ENCODE peak calls at places on chromosomes 3 and 15, in four cellular contexts. F is astrocyte, M is astrocyte of the spinal cord, H is fibroblast of the aortic adventitia. L is an unnamed sample.

GRCh38 chr15:45126535-45127158 is 3.0 kb downstream of the DUOXA1 start:
- DNase-seq in F (no peak), M (no peak), H (peak; percentile 34), L (peak; percentile 63)

GRCh38 chr3:128426128-128426921 is 40.4 kb downstream of the DNAJB8 start:
- DNase-seq in F (no peak), M (no peak), H (peak; percentile 12), L (peak; percentile 67)

GRCh38 chr15:85404922-85405293 is 24.5 kb downstream of the AKAP13 start:
- DNase-seq in F (peak; percentile 69), M (peak; percentile 73), H (peak; percentile 76), L (no peak)

GRCh38 chr3:119529883-119530282 is 29.5 kb downstream of the CD80 start:
- DNase-seq in F (peak; percentile 53), M (peak; percentile 18), H (peak; percentile 53), L (peak; percentile 50)

GRCh38 chr3:149542375-149543312 is 68.1 kb downstream of the TM4SF4 start:
- DNase-seq in F (peak; percentile 93), M (peak; percentile 56), H (peak; percentile 54), L (no peak)

GRCh38 chr3:184466413-184466960 is 86.6 kb downstream of the CHRD start:
- DNase-seq in F (peak; percentile 65), M (no peak), H (peak; percentile 65), L (peak; percentile 73)

GRCh38 chr3:50264389-50264963 is 4.5 kb upstream of the SEMA3B start:
- DNase-seq in F (peak; percentile 94), M (peak; percentile 98), H (peak; percentile 91), L (peak; percentile 94)

GRCh38 chr3:39249453-39250115 is 30.3 kb downstream of the CX3CR1 start:
- DNase-seq in F (peak; percentile 10), M (no peak), H (peak; percentile 2), L (no peak)

GRCh38 chr3:155106059-155106458 is 25.9 kb downstream of the MME start:
- DNase-seq in F (no peak), M (no peak), H (no peak), L (peak; percentile 38)

GRCh38 chr15:101266787-101267186 is 10.5 kb downstream of the SELENOS start:
- DNase-seq in F (no peak), M (no peak), H (no peak), L (no peak)

GRCh38 chr3:31704651-31705179 is 172.0 kb downstream of the STT3B start:
- DNase-seq in F (peak; percentile 51), M (peak; percentile 46), H (peak; percentile 47), L (peak; percentile 80)

GRCh38 chr3:39540162-39540921 is 72.9 kb downstream of the MOBP start:
- DNase-seq in F (no peak), M (peak; percentile 6), H (no peak), L (no peak)

GRCh38 chr3:152105446-152105845 is 163.3 kb upstream of the MBNL1 start:
- DNase-seq in F (peak; percentile 42), M (no peak), H (peak; percentile 69), L (no peak)

GRCh38 chr3:80696280-80696679 is 928.5 kb upstream of the ROBO1 start:
- DNase-seq in F (no peak), M (no peak), H (no peak), L (no peak)

GRCh38 chr15:23003736-23004135 is 23.6 kb upstream of the CYFIP1 start:
- DNase-seq in F (no peak), M (no peak), H (no peak), L (no peak)

GRCh38 chr3:50671331-50671730 is 3.4 kb upstream of the DOCK3 start:
- DNase-seq in F (peak; percentile 84), M (peak; percentile 80), H (peak; percentile 83), L (peak; percentile 76)

GRCh38 chr15:58684751-58685150 is 64.8 kb downstream of the ADAM10 start:
- DNase-seq in F (peak; percentile 70), M (peak; percentile 37), H (peak; percentile 9), L (no peak)

GRCh38 chr3:186283651-186284445 is 78.2 kb downstream of the DGKG start:
- DNase-seq in F (peak; percentile 69), M (peak; percentile 71), H (no peak), L (peak; percentile 48)

GRCh38 chr15:30922469-30923311 is 19.0 kb downstream of the FAN1 start:
- DNase-seq in F (peak; percentile 89), M (peak; percentile 83), H (peak; percentile 2), L (peak; percentile 74)

GRCh38 chr3:185582236-185582635 is 3.9 kb upstream of the SENP2 start:
- DNase-seq in F (no peak), M (no peak), H (no peak), L (no peak)

GRCh38 chr3:190877925-190878324 is 15.4 kb upstream of the GMNC start:
- DNase-seq in F (no peak), M (no peak), H (no peak), L (no peak)

GRCh38 chr15:58631319-58631718 is 118.2 kb downstream of the ADAM10 start:
- DNase-seq in F (no peak), M (no peak), H (no peak), L (no peak)

GRCh38 chr3:129257609-129258008 is 8.2 kb downstream of the COPG1 start:
- DNase-seq in F (no peak), M (no peak), H (no peak), L (no peak)

GRCh38 chr3:15797600-15798303 is at the start of gene ANKRD28:
- DNase-seq in F (peak; percentile 98), M (peak; percentile 98), H (peak; percentile 98), L (peak; percentile 87)
- TF ChIP-seq CTCF in F (peak; percentile 36), M (no peak), H (peak; percentile 58), L (peak; percentile 9)

GRCh38 chr3:127135241-127136023 is 57.5 kb upstream of the PRR23E start:
- DNase-seq in F (peak; percentile 21), M (peak; percentile 11), H (peak; percentile 13), L (peak; percentile 11)

GRCh38 chr3:127134466-127134865 is 58.5 kb upstream of the PRR23E start:
- DNase-seq in F (no peak), M (no peak), H (no peak), L (no peak)

GRCh38 chr3:127133971-127134370 is 59.0 kb upstream of the PRR23E start:
- DNase-seq in F (no peak), M (no peak), H (no peak), L (no peak)

GRCh38 chr3:127136024-127136600 is 56.8 kb upstream of the PRR23E start:
- DNase-seq in F (no peak), M (no peak), H (no peak), L (no peak)

GRCh38 chr3:127134887-127135240 is 58.1 kb upstream of the PRR23E start:
- DNase-seq in F (no peak), M (no peak), H (no peak), L (no peak)
- H3K4me3 ChIP-seq in F (no peak overlapping the region), M (no peak overlapping the region), H (no peak overlapping the region), L (no peak overlapping the region)

GRCh38 chr3:136818191-136818850 is 605 bp upstream of the SLC35G2 start:
- DNase-seq in F (peak; percentile 84), M (peak; percentile 85), H (peak; percentile 76), L (peak; percentile 80)

GRCh38 chr3:136819784-136820640 is 1.1 kb downstream of the SLC35G2 start:
- DNase-seq in F (peak; percentile 62), M (peak; percentile 68), H (peak; percentile 59), L (peak; percentile 79)

GRCh38 chr3:136817448-136817847 is 1.5 kb upstream of the SLC35G2 start:
- DNase-seq in F (peak; percentile 7), M (no peak), H (peak; percentile 21), L (no peak)

GRCh38 chr3:136818851-136819783 is at the start of gene SLC35G2:
- DNase-seq in F (peak; percentile 75), M (peak; percentile 83), H (peak; percentile 83), L (peak; percentile 80)
- TF ChIP-seq CTCF in F (no peak), M (no peak), H (no peak), L (peak; percentile 17)

GRCh38 chr15:75451674-75452363 is at the start of gene SIN3A:
- DNase-seq in F (peak; percentile 100), M (peak; percentile 100), H (peak; percentile 100), L (peak; percentile 100)

GRCh38 chr15:75449585-75450306 is 1.7 kb downstream of the SIN3A start:
- DNase-seq in F (no peak), M (no peak), H (no peak), L (no peak)

GRCh38 chr15:75450307-75451201 is 936 bp downstream of the SIN3A start:
- DNase-seq in F (peak; percentile 90), M (peak; percentile 99), H (peak; percentile 95), L (peak; percentile 97)

GRCh38 chr15:75452364-75452967 is 976 bp upstream of the SIN3A start:
- DNase-seq in F (peak; percentile 56), M (peak; percentile 86), H (peak; percentile 81), L (peak; percentile 78)

DNA sequence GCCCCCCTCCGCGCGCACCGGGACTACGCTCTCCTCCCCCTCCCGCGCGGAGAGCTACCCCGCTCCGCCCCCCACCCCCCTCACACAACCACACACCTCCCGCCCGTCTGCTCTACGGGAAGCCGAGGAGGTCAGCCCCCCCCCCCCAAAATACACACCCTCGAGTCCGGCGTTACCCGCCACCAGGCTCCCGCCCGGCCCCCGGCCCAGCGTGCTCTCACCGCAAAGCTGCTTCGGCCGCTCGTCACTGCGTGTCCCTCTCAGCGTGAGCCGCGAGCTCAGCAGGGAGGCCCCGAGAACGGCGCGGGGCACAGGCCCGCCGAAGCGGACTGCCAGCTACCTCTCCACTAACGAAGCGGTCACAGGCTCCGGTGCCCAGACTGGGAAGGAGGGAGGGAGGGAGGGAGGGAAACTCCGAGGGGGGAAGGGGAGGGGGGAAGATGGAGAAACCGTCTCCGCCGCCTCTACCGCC is 252 bp downstream of the SIN3A start:
- DNase-seq in F (no peak), M (no peak), H (no peak), L (no peak)
- H3K4me3 ChIP-seq in F (peak overlapping the region; percentile 66), M (peak overlapping the region; percentile 87), H (peak overlapping the region; percentile 97), L (peak overlapping the region; percentile 88)

GRCh38 chr3:99498544-99499234 is 139.7 kb upstream of the COL8A1 start:
- DNase-seq in F (no peak), M (peak; percentile 49), H (peak; percentile 22), L (no peak)
- TF ChIP-seq CTCF in F (no peak), M (peak; percentile 2), H (no peak), L (no peak)

GRCh38 chr15:70017025-70017424 is 80.7 kb downstream of the TLE3 start:
- DNase-seq in F (no peak), M (no peak), H (no peak), L (no peak)
- H3K4me3 ChIP-seq in F (no peak overlapping the region), M (no peak overlapping the region), H (no peak overlapping the region), L (no peak overlapping the region)

DNA sequence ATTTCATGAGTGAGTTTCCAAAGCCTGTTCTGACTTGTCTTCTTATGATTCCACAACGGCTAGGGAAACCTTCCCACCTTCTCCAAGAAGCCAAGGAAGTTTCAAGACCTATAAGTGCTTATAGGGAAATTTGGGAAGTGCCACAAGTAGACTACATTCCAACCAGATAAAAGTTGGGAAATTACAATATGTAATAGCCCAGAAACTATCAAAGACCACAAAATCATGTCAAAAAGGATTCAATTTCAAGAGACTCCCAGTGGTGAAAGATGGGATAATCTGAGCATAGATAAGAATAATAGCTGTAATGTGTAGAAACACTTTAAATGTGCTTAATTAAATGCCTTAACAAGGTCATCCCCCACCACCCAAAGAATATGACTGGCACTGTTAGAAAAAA is 169.2 kb upstream of the SLC2A2 start:
- DNase-seq in F (no peak), M (no peak), H (peak; percentile 41), L (no peak)
- TF ChIP-seq CTCF in F (peak; percentile 19), M (no peak), H (peak; percentile 34), L (no peak)

L was measured in foreskin fibroblast.